ENCODE peak calls at places on chromosome 1, in five cellular contexts. One of them, this sample, is unnamed.

GRCh38 chr1:15941899-15942660 is 33.8 kb downstream of the ZBTB17 start:
- DNase-seq in GM12878: no peak
- DNase-seq in K562: no peak
- DNase-seq in HepG2: no peak
- DNase-seq in HCT116: no peak
- DNase-seq in this sample: no peak

GRCh38 chr1:67580671-67581403 is 104.2 kb upstream of the GADD45A start:
- DNase-seq in HepG2: no peak
- DNase-seq in GM12878: no peak
- DNase-seq in K562: peak
- DNase-seq in HCT116: no peak
- DNase-seq in this sample: no peak

GRCh38 chr1:207404849-207405525 is 49.1 kb upstream of the CR2 start:
- DNase-seq in K562: peak
- DNase-seq in HCT116: peak
- DNase-seq in HepG2: peak
- DNase-seq in GM12878: no peak
- DNase-seq in this sample: peak

GRCh38 chr1:22024485-22025367 is 23.3 kb downstream of the CELA3A start:
- DNase-seq in HepG2: peak
- DNase-seq in HCT116: peak
- DNase-seq in K562: peak
- DNase-seq in GM12878: no peak
- DNase-seq in this sample: peak

GRCh38 chr1:13792429-13792828 is 92.4 kb downstream of the PRDM2 start:
- DNase-seq in K562: no peak
- DNase-seq in HCT116: no peak
- DNase-seq in GM12878: no peak
- DNase-seq in HepG2: no peak
- DNase-seq in this sample: no peak

GRCh38 chr1:225657462-225657989 is 4.6 kb upstream of the ENAH start:
- DNase-seq in HepG2: peak
- DNase-seq in K562: no peak
- DNase-seq in GM12878: no peak
- DNase-seq in HCT116: no peak
- DNase-seq in this sample: no peak

GRCh38 chr1:15693371-15693770 is 9.3 kb downstream of the PLEKHM2 start:
- DNase-seq in HCT116: no peak
- DNase-seq in K562: no peak
- DNase-seq in GM12878: no peak
- DNase-seq in HepG2: no peak
- DNase-seq in this sample: no peak

GRCh38 chr1:208242829-208243521 is 1.2 kb downstream of the PLXNA2 start:
- DNase-seq in GM12878: no peak
- DNase-seq in K562: peak
- DNase-seq in HCT116: no peak
- DNase-seq in HepG2: no peak
- DNase-seq in this sample: peak

GRCh38 chr1:224488806-224489584 is 54.4 kb upstream of the WDR26 start:
- DNase-seq in HepG2: no peak
- DNase-seq in K562: no peak
- DNase-seq in GM12878: no peak
- DNase-seq in HCT116: no peak
- DNase-seq in this sample: no peak

GRCh38 chr1:169928438-169929209 is 34.9 kb upstream of the SCYL3 start:
- DNase-seq in GM12878: no peak
- DNase-seq in K562: peak
- DNase-seq in HCT116: peak
- DNase-seq in HepG2: peak
- DNase-seq in this sample: peak

GRCh38 chr1:119279441-119280415 is 88.9 kb upstream of the HAO2 start:
- DNase-seq in HCT116: peak
- DNase-seq in K562: no peak
- DNase-seq in GM12878: no peak
- DNase-seq in HepG2: peak
- DNase-seq in this sample: peak

GRCh38 chr1:220652995-220653394 is 37.2 kb upstream of the C1orf115 start:
- DNase-seq in HepG2: no peak
- DNase-seq in HCT116: no peak
- DNase-seq in K562: no peak
- DNase-seq in GM12878: no peak
- DNase-seq in this sample: no peak

GRCh38 chr1:156551866-156552265 is 20.5 kb downstream of the IQGAP3 start:
- DNase-seq in K562: no peak
- DNase-seq in HCT116: peak
- DNase-seq in GM12878: no peak
- DNase-seq in HepG2: no peak
- DNase-seq in this sample: no peak

GRCh38 chr1:16375521-16376359 is 8.7 kb downstream of the SZRD1 start:
- DNase-seq in HepG2: no peak
- DNase-seq in K562: no peak
- DNase-seq in GM12878: no peak
- DNase-seq in HCT116: no peak
- DNase-seq in this sample: no peak

GRCh38 chr1:76105269-76105850 is 30.8 kb downstream of the ST6GALNAC3 start:
- DNase-seq in K562: no peak
- DNase-seq in HepG2: no peak
- DNase-seq in GM12878: no peak
- DNase-seq in HCT116: no peak
- DNase-seq in this sample: no peak

GRCh38 chr1:21818661-21819060 is 6.6 kb downstream of the LDLRAD2 start:
- DNase-seq in HepG2: peak
- DNase-seq in HCT116: peak
- DNase-seq in GM12878: no peak
- DNase-seq in K562: peak
- DNase-seq in this sample: peak

GRCh38 chr1:205187420-205187819 is 24.1 kb downstream of the DSTYK start:
- DNase-seq in K562: no peak
- DNase-seq in HepG2: no peak
- DNase-seq in HCT116: no peak
- DNase-seq in GM12878: no peak
- DNase-seq in this sample: no peak

GRCh38 chr1:236768601-236769000 is 26.5 kb upstream of the MTR start:
- DNase-seq in GM12878: no peak
- DNase-seq in K562: no peak
- DNase-seq in HepG2: no peak
- DNase-seq in HCT116: no peak
- DNase-seq in this sample: no peak

GRCh38 chr1:46219551-46220520 is 16.7 kb downstream of the LURAP1 start:
- DNase-seq in GM12878: no peak
- DNase-seq in K562: no peak
- DNase-seq in HepG2: no peak
- DNase-seq in HCT116: no peak
- DNase-seq in this sample: no peak

GRCh38 chr1:31422505-31423319 is 9.7 kb downstream of the SERINC2 start:
- DNase-seq in HCT116: peak
- DNase-seq in K562: peak
- DNase-seq in HepG2: peak
- DNase-seq in GM12878: peak
- DNase-seq in this sample: peak

GRCh38 chr1:172154571-172154970 is 265.9 kb upstream of the C1orf105 start:
- DNase-seq in K562: no peak
- DNase-seq in GM12878: peak
- DNase-seq in HCT116: no peak
- DNase-seq in HepG2: no peak
- DNase-seq in this sample: no peak

GRCh38 chr1:231653611-231654010 is 27.0 kb downstream of the DISC1 start:
- DNase-seq in GM12878: no peak
- DNase-seq in HCT116: no peak
- DNase-seq in K562: no peak
- DNase-seq in HepG2: no peak
- DNase-seq in this sample: no peak

GRCh38 chr1:221669441-221669840 is 72.4 kb downstream of the DUSP10 start:
- DNase-seq in GM12878: no peak
- DNase-seq in HepG2: no peak
- DNase-seq in HCT116: no peak
- DNase-seq in K562: no peak
- DNase-seq in this sample: no peak

GRCh38 chr1:111366256-111366655 is 61.3 kb downstream of the OVGP1 start:
- DNase-seq in HepG2: no peak
- DNase-seq in K562: no peak
- DNase-seq in HCT116: no peak
- DNase-seq in GM12878: no peak
- DNase-seq in this sample: no peak

GRCh38 chr1:51518730-51519047 is 377 bp downstream of the EPS15 start:
- DNase-seq in K562: peak
- DNase-seq in HCT116: no peak
- DNase-seq in GM12878: no peak
- DNase-seq in HepG2: peak
- DNase-seq in this sample: peak
- TF ChIP-seq YY1 in K562: no peak
- TF ChIP-seq YY1 in HCT116: no peak
- TF ChIP-seq YY1 in GM12878: no peak
- TF ChIP-seq YY1 in HepG2: peak
- TF ChIP-seq YY1 in this sample: no peak

DNA sequence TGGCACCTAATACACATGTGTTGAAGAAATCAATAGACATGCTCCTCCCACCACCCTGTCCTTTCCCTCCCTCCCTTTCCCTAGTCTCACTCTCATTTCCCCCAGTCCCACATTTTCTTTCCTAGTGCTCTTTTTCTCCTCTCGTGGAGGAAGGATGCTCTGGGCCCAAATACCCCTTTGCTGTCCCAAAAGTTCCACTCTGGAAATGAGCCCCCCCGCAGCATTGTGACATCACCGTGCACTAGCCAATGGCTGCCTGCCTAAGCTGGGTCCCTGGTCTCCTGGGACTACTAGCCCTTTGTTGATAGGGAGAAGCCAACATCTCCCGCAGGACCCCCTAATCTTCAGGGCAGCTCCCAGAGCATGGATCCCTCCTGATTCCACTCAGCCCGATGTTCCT is at the start of gene UBL4B:
- DNase-seq in HepG2: no peak
- DNase-seq in HCT116: no peak
- DNase-seq in K562: no peak
- DNase-seq in GM12878: no peak
- DNase-seq in this sample: no peak
- TF ChIP-seq MAX in HepG2: no peak
- TF ChIP-seq MAX in HCT116: no peak
- TF ChIP-seq MAX in K562: no peak
- TF ChIP-seq MAX in GM12878: no peak
- TF ChIP-seq MAX in this sample: no peak

GRCh38 chr1:234620786-234621468 is 10.9 kb upstream of the IRF2BP2 start:
- DNase-seq in K562: no peak
- DNase-seq in GM12878: no peak
- DNase-seq in HCT116: no peak
- DNase-seq in HepG2: peak
- DNase-seq in this sample: no peak

GRCh38 chr1:234619071-234619480 is 9.1 kb upstream of the IRF2BP2 start:
- DNase-seq in GM12878: no peak
- DNase-seq in K562: no peak
- DNase-seq in HepG2: no peak
- DNase-seq in HCT116: no peak
- DNase-seq in this sample: no peak

GRCh38 chr1:234619794-234620247 is 9.8 kb upstream of the IRF2BP2 start:
- DNase-seq in HCT116: no peak
- DNase-seq in K562: no peak
- DNase-seq in GM12878: no peak
- DNase-seq in HepG2: peak
- DNase-seq in this sample: no peak

GRCh38 chr1:234620272-234620711 is 10.3 kb upstream of the IRF2BP2 start:
- DNase-seq in K562: no peak
- DNase-seq in HCT116: no peak
- DNase-seq in GM12878: no peak
- DNase-seq in HepG2: no peak
- DNase-seq in this sample: no peak

DNA sequence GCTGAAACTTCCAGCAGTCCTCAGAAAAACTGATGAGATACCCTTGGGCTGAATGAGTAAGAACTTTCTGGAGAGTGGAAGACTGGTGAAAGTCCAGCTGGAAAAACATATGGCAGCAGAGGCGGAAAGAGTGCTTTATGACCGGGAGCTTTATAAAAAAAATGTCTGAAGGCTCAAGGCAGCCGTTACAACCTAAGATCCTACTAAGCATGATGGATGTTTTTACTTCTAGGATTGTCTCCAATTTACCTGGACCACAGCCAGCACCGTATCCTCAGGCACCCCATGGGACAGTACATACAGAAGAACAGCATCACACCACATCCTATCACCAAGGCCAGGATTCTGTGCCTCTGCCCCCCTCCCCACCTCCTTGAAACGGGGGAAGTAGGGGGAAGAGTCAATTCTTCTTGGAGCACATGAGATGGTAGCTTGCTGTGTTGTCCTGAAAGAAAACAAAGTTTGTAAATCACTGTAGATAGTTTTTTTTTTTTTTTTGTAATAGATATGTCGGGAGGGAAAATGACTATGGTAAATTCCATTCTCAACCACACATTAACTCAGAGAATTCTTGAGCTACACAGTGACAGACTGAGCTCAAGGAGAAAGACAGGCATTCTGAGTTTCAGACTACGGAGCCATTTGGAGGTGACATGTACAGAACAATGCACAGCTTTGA is 11.8 kb upstream of the IRF2BP2 start:
- DNase-seq in HCT116: no peak
- DNase-seq in GM12878: no peak
- DNase-seq in K562: no peak
- DNase-seq in HepG2: no peak
- DNase-seq in this sample: no peak
- TF ChIP-seq REST in HCT116: no peak
- TF ChIP-seq REST in GM12878: no peak
- TF ChIP-seq REST in K562: no peak
- TF ChIP-seq REST in HepG2: no peak
- TF ChIP-seq REST in this sample: no peak

GRCh38 chr1:201007481-201007880 is 16.0 kb downstream of the KIF21B start:
- DNase-seq in HepG2: no peak
- DNase-seq in K562: no peak
- DNase-seq in HCT116: no peak
- DNase-seq in GM12878: no peak
- DNase-seq in this sample: no peak

GRCh38 chr1:201011616-201012015 is 11.9 kb downstream of the KIF21B start:
- DNase-seq in HepG2: no peak
- DNase-seq in HCT116: no peak
- DNase-seq in GM12878: no peak
- DNase-seq in K562: no peak
- DNase-seq in this sample: peak

GRCh38 chr1:201013031-201013485 is 10.5 kb downstream of the KIF21B start:
- DNase-seq in HepG2: no peak
- DNase-seq in K562: peak
- DNase-seq in HCT116: no peak
- DNase-seq in GM12878: no peak
- DNase-seq in this sample: no peak

GRCh38 chr1:201008666-201009360 is 14.7 kb downstream of the KIF21B start:
- DNase-seq in HepG2: no peak
- DNase-seq in HCT116: no peak
- DNase-seq in K562: no peak
- DNase-seq in GM12878: no peak
- DNase-seq in this sample: no peak

GRCh38 chr1:201009967-201010645 is 13.4 kb downstream of the KIF21B start:
- DNase-seq in HCT116: no peak
- DNase-seq in HepG2: no peak
- DNase-seq in K562: no peak
- DNase-seq in GM12878: no peak
- DNase-seq in this sample: no peak
- TF ChIP-seq YY1 in HCT116: no peak
- TF ChIP-seq YY1 in HepG2: no peak
- TF ChIP-seq YY1 in K562: no peak
- TF ChIP-seq YY1 in GM12878: no peak
- TF ChIP-seq YY1 in this sample: no peak